ENCODE peak calls at places on chromosomes 16 and 17, in four cellular contexts. O is GM20000, N is osteoblast, A is IMR-90. U is an unnamed sample.

GRCh38 chr16:64147941-64148340 is 973.9 kb downstream of the CDH11 start:
- DNase-seq in O (no peak), N (no peak), A (no peak), U (no peak)

GRCh38 chr16:76371441-76371840 is 94.2 kb downstream of the CNTNAP4 start:
- DNase-seq in O (no peak), N (no peak), A (no peak), U (no peak)

GRCh38 chr17:43456661-43457361 is 27.0 kb upstream of the DHX8 start:
- DNase-seq in O (no peak), N (peak), A (peak), U (no peak)

GRCh38 chr16:66923866-66924265 is 1.5 kb downstream of the RRAD start:
- DNase-seq in O (no peak), N (peak), A (no peak), U (no peak)

GRCh38 chr16:566475-567361 is at the start of gene NHLRC4:
- DNase-seq in O (peak), N (peak), A (peak), U (no peak)

GRCh38 chr17:4516740-4517139 is 18.1 kb downstream of the SPNS2 start:
- DNase-seq in O (no peak), N (no peak), A (peak), U (no peak)

GRCh38 chr17:81130385-81131288 is 34.7 kb upstream of the PVALEF start:
- DNase-seq in O (no peak), N (no peak), A (no peak), U (no peak)

GRCh38 chr16:11497329-11497805 is 89.4 kb downstream of the LITAF start:
- DNase-seq in O (no peak), N (peak), A (peak), U (no peak)

GRCh38 chr16:31216552-31217530 is at the start of gene PYDC1:
- DNase-seq in O (peak), N (peak), A (no peak), U (no peak)

GRCh38 chr17:64448665-64449512 is at the start of gene MILR1:
- DNase-seq in O (peak), N (peak), A (peak), U (no peak)

GRCh38 chr17:859461-860195 is 77.5 kb downstream of the MRM3 start:
- DNase-seq in O (no peak), N (peak), A (peak), U (no peak)

DNA sequence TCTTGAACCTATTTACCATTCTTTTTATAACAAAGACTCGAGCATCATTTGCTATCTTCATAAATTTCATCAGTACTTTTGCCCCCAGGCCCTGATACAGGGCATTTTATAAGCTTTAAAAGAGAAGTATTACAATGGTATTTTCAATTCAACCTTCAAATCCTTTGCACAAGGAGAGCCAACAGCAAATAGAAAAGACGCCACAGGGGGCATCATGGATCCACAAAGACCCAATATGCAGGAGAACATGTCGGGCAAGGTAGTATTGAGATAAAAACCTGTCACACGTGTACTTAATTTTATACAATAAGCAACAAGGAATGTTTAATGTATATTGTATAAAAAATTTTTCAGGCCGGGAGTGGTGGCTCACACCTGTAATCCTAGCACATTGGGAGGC is 10.2 kb downstream of the MAP3K14 start:
- DNase-seq in O (no peak), N (no peak), A (no peak), U (no peak)
- TF ChIP-seq CTCF in O (no peak), N (peak), A (no peak), U (peak)

DNA sequence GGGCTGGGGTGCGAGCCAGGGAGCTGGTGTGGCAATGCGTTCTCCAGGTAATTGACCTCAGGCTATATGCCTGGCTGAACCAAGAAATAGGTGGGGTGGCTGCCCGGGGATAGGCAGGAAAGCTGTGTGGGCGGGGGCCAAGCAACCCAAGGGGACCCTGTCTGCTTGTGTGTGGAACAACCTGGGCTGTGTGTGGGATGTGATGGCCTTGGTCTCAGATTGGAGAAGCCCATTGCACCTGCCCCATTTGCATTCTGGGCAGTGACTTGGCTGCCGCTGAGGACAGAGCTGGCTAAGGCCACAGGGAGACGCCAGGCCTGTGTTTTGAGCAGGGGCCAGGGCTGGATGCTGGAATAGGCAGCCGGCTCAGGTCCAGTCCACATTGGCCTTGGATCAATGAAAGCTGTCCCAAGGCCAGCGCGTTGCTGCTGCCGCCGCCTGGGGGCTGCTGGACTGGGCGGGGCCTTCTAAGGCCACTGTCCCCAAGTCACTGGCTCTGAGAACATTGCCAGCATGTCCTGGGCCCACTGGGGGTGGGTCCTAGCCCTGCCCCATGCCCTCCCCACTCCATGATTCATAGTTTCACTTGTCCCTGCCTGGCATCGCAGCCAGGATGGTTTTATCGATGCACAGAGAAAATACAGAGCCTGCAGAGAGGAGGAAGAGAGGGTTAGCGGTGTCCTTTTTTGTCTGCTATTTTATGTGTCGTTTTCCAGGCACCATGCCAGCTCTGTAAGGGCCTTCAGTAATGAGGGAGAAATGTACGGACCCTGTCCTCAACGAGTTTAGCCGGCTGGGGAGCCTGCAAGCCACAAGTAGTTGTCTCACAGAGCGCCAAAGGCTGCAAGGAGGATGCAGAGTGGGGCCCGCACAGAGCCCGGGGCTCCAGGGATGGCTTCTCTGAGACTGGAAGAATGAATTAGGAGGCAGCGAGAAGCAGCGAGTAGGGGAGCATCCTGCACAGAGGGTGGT is 43.9 kb downstream of the NKD1 start:
- DNase-seq in O (no peak), N (peak), A (no peak), U (peak)
- TF ChIP-seq CTCF in O (no peak), N (no peak), A (no peak), U (no peak)

DNA sequence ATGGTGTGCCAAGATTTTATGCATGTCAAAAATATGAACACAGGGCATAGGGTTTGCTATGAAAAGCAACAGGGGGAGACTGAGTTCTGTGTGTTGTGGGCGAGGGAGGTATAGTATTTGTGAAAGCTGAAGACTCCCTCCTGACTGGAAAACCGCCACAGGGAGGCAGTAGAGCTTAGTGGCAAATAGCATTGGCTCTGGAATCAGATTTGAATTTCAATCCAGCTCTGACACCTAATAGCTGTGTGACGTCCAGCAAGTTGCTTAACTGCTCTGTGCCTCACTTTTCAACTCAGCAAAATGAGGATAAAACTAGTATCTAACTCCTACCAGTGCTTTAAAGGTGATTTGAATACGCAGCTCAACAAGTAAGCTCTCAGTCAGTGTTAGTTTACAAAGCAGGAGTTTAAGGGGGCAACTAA is 22.0 kb downstream of the KPNA2 start:
- DNase-seq in O (no peak), N (peak), A (peak), U (no peak)
- TF ChIP-seq CTCF in O (peak), N (peak), A (peak), U (peak)

GRCh38 chr16:54931041-54931756 is 534 bp downstream of the IRX5 start:
- DNase-seq in O (peak), N (peak), A (no peak), U (no peak)

GRCh38 chr16:54928421-54929089 is 2.1 kb upstream of the IRX5 start:
- DNase-seq in O (peak), N (peak), A (no peak), U (no peak)

GRCh38 chr16:54928016-54928356 is 2.7 kb upstream of the IRX5 start:
- DNase-seq in O (no peak), N (peak), A (no peak), U (no peak)

GRCh38 chr16:54930034-54930938 is at the start of gene IRX5:
- DNase-seq in O (peak), N (peak), A (peak), U (peak)

DNA sequence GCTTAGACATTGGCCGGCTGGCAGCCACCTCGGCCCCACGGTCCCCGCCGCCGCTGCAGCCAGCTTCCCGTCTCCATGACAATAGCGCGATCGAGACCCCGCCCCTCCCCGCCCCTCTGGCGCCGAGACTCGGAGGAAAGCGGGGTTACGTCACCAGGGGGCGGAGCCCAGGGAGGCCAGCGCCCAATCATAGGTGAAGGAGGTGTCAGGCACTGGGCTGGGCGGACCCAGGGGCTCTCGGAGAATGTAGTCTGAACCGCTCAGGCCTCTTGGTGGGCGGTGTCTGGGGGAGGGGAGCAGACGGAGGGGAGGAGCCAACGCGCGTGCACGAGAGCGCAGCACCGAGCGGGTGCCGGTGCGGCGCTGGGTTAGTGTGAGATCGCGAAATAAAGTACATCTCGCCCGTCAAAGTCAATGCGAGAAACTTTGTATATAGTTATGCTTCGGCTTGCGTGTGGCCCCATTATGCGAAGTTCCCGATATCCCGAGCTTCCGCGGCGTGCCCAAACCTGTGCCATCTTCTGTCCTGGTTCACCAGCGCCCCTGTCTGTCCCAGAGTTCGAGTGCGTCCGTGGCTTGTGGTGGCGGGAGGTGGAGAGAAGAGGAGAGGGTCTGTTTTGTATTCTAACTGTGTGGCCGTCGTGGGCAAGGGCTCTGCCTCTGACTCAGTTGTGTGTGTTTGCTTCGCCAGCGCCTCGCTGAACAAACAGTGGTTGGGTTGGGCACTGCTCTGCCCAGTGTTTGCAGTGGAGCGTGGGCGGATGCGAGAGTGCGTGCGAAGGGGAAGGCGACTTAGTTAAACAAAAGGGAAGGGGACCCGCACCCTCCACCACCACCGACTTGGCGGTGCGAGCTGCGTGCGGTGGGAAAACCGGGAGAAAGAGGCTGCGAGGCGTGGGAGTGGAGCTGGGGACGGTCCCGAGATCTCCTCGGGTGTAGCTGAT is 1.3 kb upstream of the IRX5 start:
- DNase-seq in O (peak), N (peak), A (peak), U (peak)
- TF ChIP-seq CTCF in O (no peak), N (peak), A (no peak), U (peak)